ENCODE peak calls at places on chromosomes 1 and 21, in ten cellular contexts. One of them, this sample, is unnamed.
A peak's percentile ranks its signal among the peaks of the same experiment; 100 is the strongest.

GRCh38 chr1:152515454-152515823 is 1.2 kb downstream of the CRCT1 start:
- DNase-seq in stomach: no peak
- DNase-seq in transverse colon: no peak
- DNase-seq in heart left ventricle: no peak
- DNase-seq in IMR-90: peak; percentile 4
- DNase-seq in uterus: no peak
- DNase-seq in suprapubic skin: no peak
- DNase-seq in ovary: peak; percentile 32
- DNase-seq in body of pancreas: peak; percentile 15
- DNase-seq in sigmoid colon: no peak
- DNase-seq in this sample: no peak

GRCh38 chr1:70738576-70738975 is 309.0 kb downstream of the PTGER3 start:
- DNase-seq in uterus: no peak
- DNase-seq in sigmoid colon: no peak
- DNase-seq in heart left ventricle: no peak
- DNase-seq in body of pancreas: no peak
- DNase-seq in stomach: no peak
- DNase-seq in IMR-90: no peak
- DNase-seq in ovary: no peak
- DNase-seq in suprapubic skin: no peak
- DNase-seq in transverse colon: no peak
- DNase-seq in this sample: no peak

GRCh38 chr1:187689137-187689536 is 860.4 kb downstream of the PLA2G4A start:
- DNase-seq in stomach: peak; percentile 65
- DNase-seq in ovary: no peak
- DNase-seq in IMR-90: peak; percentile 90
- DNase-seq in uterus: no peak
- DNase-seq in sigmoid colon: no peak
- DNase-seq in heart left ventricle: no peak
- DNase-seq in body of pancreas: peak; percentile 62
- DNase-seq in transverse colon: no peak
- DNase-seq in suprapubic skin: no peak
- DNase-seq in this sample: no peak

GRCh38 chr1:206032356-206033140 is 8.9 kb upstream of the CTSE start:
- DNase-seq in transverse colon: no peak
- DNase-seq in suprapubic skin: no peak
- DNase-seq in sigmoid colon: no peak
- DNase-seq in heart left ventricle: no peak
- DNase-seq in IMR-90: no peak
- DNase-seq in stomach: no peak
- DNase-seq in body of pancreas: no peak
- DNase-seq in ovary: no peak
- DNase-seq in uterus: no peak
- DNase-seq in this sample: no peak

GRCh38 chr1:208108646-208109330 is 135.4 kb downstream of the PLXNA2 start:
- DNase-seq in ovary: no peak
- DNase-seq in suprapubic skin: no peak
- DNase-seq in transverse colon: no peak
- DNase-seq in sigmoid colon: no peak
- DNase-seq in uterus: no peak
- DNase-seq in body of pancreas: no peak
- DNase-seq in heart left ventricle: no peak
- DNase-seq in IMR-90: no peak
- DNase-seq in stomach: no peak
- DNase-seq in this sample: no peak

GRCh38 chr1:36731226-36732037 is 248.7 kb upstream of the CSF3R start:
- DNase-seq in suprapubic skin: no peak
- DNase-seq in body of pancreas: no peak
- DNase-seq in IMR-90: no peak
- DNase-seq in transverse colon: no peak
- DNase-seq in stomach: no peak
- DNase-seq in heart left ventricle: no peak
- DNase-seq in ovary: no peak
- DNase-seq in uterus: no peak
- DNase-seq in sigmoid colon: no peak
- DNase-seq in this sample: no peak

GRCh38 chr21:42142141-42142540 is 71.0 kb downstream of the UMODL1 start:
- DNase-seq in uterus: no peak
- DNase-seq in IMR-90: no peak
- DNase-seq in suprapubic skin: no peak
- DNase-seq in body of pancreas: no peak
- DNase-seq in heart left ventricle: no peak
- DNase-seq in stomach: no peak
- DNase-seq in sigmoid colon: no peak
- DNase-seq in transverse colon: no peak
- DNase-seq in ovary: no peak
- DNase-seq in this sample: no peak

GRCh38 chr1:204880906-204881305 is 10.2 kb downstream of the NFASC start:
- DNase-seq in body of pancreas: no peak
- DNase-seq in sigmoid colon: no peak
- DNase-seq in IMR-90: no peak
- DNase-seq in heart left ventricle: no peak
- DNase-seq in ovary: no peak
- DNase-seq in uterus: no peak
- DNase-seq in transverse colon: no peak
- DNase-seq in stomach: no peak
- DNase-seq in suprapubic skin: no peak
- DNase-seq in this sample: no peak

GRCh38 chr1:64240209-64240608 is 36.8 kb downstream of the UBE2U start:
- DNase-seq in IMR-90: peak; percentile 49
- DNase-seq in transverse colon: no peak
- DNase-seq in uterus: no peak
- DNase-seq in ovary: no peak
- DNase-seq in heart left ventricle: no peak
- DNase-seq in body of pancreas: no peak
- DNase-seq in sigmoid colon: no peak
- DNase-seq in suprapubic skin: no peak
- DNase-seq in stomach: no peak
- DNase-seq in this sample: no peak

GRCh38 chr1:163170331-163170730 is 32.4 kb downstream of the RGS5 start:
- DNase-seq in body of pancreas: no peak
- DNase-seq in suprapubic skin: no peak
- DNase-seq in heart left ventricle: no peak
- DNase-seq in uterus: no peak
- DNase-seq in IMR-90: peak; percentile 18
- DNase-seq in transverse colon: no peak
- DNase-seq in stomach: no peak
- DNase-seq in ovary: no peak
- DNase-seq in sigmoid colon: no peak
- DNase-seq in this sample: no peak

GRCh38 chr1:42927274-42927841 is 31.3 kb downstream of the SLC2A1 start:
- DNase-seq in heart left ventricle: no peak
- DNase-seq in IMR-90: no peak
- DNase-seq in sigmoid colon: no peak
- DNase-seq in ovary: no peak
- DNase-seq in suprapubic skin: no peak
- DNase-seq in uterus: no peak
- DNase-seq in stomach: no peak
- DNase-seq in transverse colon: no peak
- DNase-seq in body of pancreas: no peak
- DNase-seq in this sample: no peak

GRCh38 chr1:197224160-197224559 is 43.9 kb upstream of the CRB1 start:
- DNase-seq in ovary: no peak
- DNase-seq in IMR-90: no peak
- DNase-seq in sigmoid colon: no peak
- DNase-seq in uterus: no peak
- DNase-seq in transverse colon: no peak
- DNase-seq in body of pancreas: no peak
- DNase-seq in suprapubic skin: no peak
- DNase-seq in heart left ventricle: no peak
- DNase-seq in stomach: no peak
- DNase-seq in this sample: no peak

DNA sequence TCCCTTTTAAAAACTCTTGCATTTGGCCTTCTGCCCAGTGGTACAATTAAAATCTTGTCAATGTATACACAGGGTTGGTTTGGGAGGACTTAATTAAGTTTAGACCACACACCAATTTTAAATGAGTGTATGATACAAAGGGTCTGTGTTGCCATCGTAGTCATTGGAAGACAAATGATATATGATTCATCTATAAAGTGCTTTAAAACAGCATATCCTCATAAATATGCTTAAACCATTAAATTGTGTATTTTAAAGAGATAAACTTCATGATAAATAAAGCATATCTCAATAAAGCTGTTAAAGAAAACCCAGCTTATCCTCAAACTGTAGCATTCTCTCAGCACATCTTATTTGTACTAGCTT is 69.5 kb downstream of the LUZP1 start:
- DNase-seq in body of pancreas: no peak
- DNase-seq in heart left ventricle: no peak
- DNase-seq in uterus: no peak
- DNase-seq in IMR-90: no peak
- DNase-seq in transverse colon: no peak
- DNase-seq in ovary: no peak
- DNase-seq in sigmoid colon: no peak
- DNase-seq in suprapubic skin: no peak
- DNase-seq in stomach: no peak
- DNase-seq in this sample: no peak
- H3K4me1 ChIP-seq in body of pancreas: no peaks in the 10 kb centered on the region
- H3K4me1 ChIP-seq in heart left ventricle: peaks cover 46% of the 10 kb centered on the region
- H3K4me1 ChIP-seq in uterus: peaks cover 7% of the 10 kb centered on the region
- H3K4me1 ChIP-seq in IMR-90: peaks cover 18% of the 10 kb centered on the region
- H3K4me1 ChIP-seq in transverse colon: peaks cover 32% of the 10 kb centered on the region
- H3K4me1 ChIP-seq in ovary: peaks cover 14% of the 10 kb centered on the region
- H3K4me1 ChIP-seq in sigmoid colon: peaks cover 39% of the 10 kb centered on the region
- H3K4me1 ChIP-seq in suprapubic skin: peaks cover 52% of the 10 kb centered on the region
- H3K4me1 ChIP-seq in stomach: peaks cover 27% of the 10 kb centered on the region
- H3K4me1 ChIP-seq in this sample: peaks cover 13% of the 10 kb centered on the region

DNA sequence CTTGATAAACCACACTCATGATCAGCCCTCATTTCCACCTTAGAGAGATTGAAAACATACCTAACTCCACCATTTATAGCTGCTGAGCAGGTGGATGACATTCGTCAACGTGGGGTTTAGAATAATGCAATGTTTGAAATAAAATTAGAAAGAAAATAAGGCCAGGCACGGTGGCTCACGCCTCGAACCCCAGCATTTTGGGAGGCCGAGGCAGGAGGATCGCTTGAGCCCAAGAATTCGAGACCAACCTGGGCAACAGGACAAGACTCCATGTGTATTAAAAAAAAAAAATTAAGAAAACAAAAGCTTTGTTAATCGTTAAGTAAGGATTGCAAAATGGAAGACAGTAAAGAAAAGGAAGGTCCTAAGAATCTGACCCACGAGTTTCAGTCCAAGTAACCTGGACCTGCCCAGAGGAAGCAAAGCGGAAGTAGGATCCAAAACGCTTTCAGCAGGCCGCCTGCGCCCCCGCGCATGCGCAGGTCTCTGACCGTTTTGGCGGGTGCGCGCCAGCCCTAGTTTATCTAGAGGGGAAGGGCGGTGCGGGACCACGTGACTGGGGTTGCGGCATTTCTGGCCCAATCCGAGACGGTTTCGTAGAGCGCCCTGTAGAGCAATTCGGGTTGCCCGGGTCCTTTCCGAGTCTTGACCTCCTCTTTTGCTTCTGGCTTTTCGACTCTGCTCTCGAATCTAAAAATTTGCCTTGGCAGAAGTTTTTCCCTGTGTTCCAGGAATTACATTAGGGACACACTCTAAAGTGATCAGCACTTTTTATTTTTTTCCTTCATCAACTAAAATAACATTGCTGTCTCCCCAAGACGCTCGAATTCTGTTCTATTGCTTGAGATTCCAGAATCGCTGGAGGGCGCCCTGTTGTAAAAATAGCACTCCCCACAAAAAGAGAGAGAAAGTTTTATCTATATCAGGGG is 22.5 kb downstream of the ANP32E start:
- DNase-seq in IMR-90: peak; percentile 84
- DNase-seq in heart left ventricle: peak; percentile 95
- DNase-seq in suprapubic skin: peak; percentile 98
- DNase-seq in ovary: peak; percentile 92
- DNase-seq in sigmoid colon: peak; percentile 99
- DNase-seq in stomach: peak; percentile 94
- DNase-seq in transverse colon: peak; percentile 95
- DNase-seq in uterus: peak; percentile 96
- DNase-seq in body of pancreas: peak; percentile 96
- DNase-seq in this sample: peak; percentile 98
- TF ChIP-seq POLR2A in IMR-90: peak; percentile 26
- TF ChIP-seq POLR2A in heart left ventricle: peak; percentile 47
- TF ChIP-seq POLR2A in suprapubic skin: no peak
- TF ChIP-seq POLR2A in ovary: peak; percentile 43
- TF ChIP-seq POLR2A in sigmoid colon: peak; percentile 22
- TF ChIP-seq POLR2A in stomach: no peak
- TF ChIP-seq POLR2A in transverse colon: peak; percentile 41
- TF ChIP-seq POLR2A in uterus: no peak
- TF ChIP-seq POLR2A in body of pancreas: peak; percentile 69
- TF ChIP-seq POLR2A in this sample: no peak

GRCh38 chr1:19450811-19451564 is 34.4 kb downstream of the CAPZB start:
- DNase-seq in ovary: no peak
- DNase-seq in stomach: no peak
- DNase-seq in heart left ventricle: no peak
- DNase-seq in sigmoid colon: no peak
- DNase-seq in body of pancreas: peak; percentile 53
- DNase-seq in suprapubic skin: no peak
- DNase-seq in IMR-90: peak; percentile 99
- DNase-seq in transverse colon: no peak
- DNase-seq in uterus: peak; percentile 72
- DNase-seq in this sample: no peak

GRCh38 chr1:19452221-19452663 is 33.1 kb downstream of the CAPZB start:
- DNase-seq in suprapubic skin: peak; percentile 87
- DNase-seq in IMR-90: peak; percentile 57
- DNase-seq in uterus: no peak
- DNase-seq in ovary: no peak
- DNase-seq in heart left ventricle: no peak
- DNase-seq in body of pancreas: no peak
- DNase-seq in sigmoid colon: no peak
- DNase-seq in transverse colon: no peak
- DNase-seq in stomach: no peak
- DNase-seq in this sample: no peak

GRCh38 chr1:19448491-19449439 is 36.6 kb downstream of the CAPZB start:
- DNase-seq in suprapubic skin: peak; percentile 91
- DNase-seq in uterus: peak; percentile 78
- DNase-seq in transverse colon: peak; percentile 51
- DNase-seq in IMR-90: peak; percentile 93
- DNase-seq in stomach: no peak
- DNase-seq in ovary: no peak
- DNase-seq in body of pancreas: peak; percentile 38
- DNase-seq in heart left ventricle: peak; percentile 70
- DNase-seq in sigmoid colon: peak; percentile 93
- DNase-seq in this sample: no peak

GRCh38 chr1:19447550-19447949 is 37.8 kb downstream of the CAPZB start:
- DNase-seq in suprapubic skin: no peak
- DNase-seq in IMR-90: no peak
- DNase-seq in ovary: no peak
- DNase-seq in transverse colon: no peak
- DNase-seq in uterus: no peak
- DNase-seq in heart left ventricle: no peak
- DNase-seq in body of pancreas: no peak
- DNase-seq in sigmoid colon: no peak
- DNase-seq in stomach: no peak
- DNase-seq in this sample: no peak

GRCh38 chr1:19449454-19450228 is 35.7 kb downstream of the CAPZB start:
- DNase-seq in stomach: no peak
- DNase-seq in uterus: no peak
- DNase-seq in transverse colon: no peak
- DNase-seq in body of pancreas: no peak
- DNase-seq in heart left ventricle: no peak
- DNase-seq in sigmoid colon: no peak
- DNase-seq in IMR-90: no peak
- DNase-seq in suprapubic skin: no peak
- DNase-seq in ovary: no peak
- DNase-seq in this sample: no peak
- H3K4me1 ChIP-seq in stomach: peaks cover 88% of the 10 kb centered on the region
- H3K4me1 ChIP-seq in uterus: peaks cover 48% of the 10 kb centered on the region
- H3K4me1 ChIP-seq in transverse colon: peaks cover 62% of the 10 kb centered on the region
- H3K4me1 ChIP-seq in body of pancreas: peaks cover 36% of the 10 kb centered on the region
- H3K4me1 ChIP-seq in heart left ventricle: peaks cover 76% of the 10 kb centered on the region
- H3K4me1 ChIP-seq in sigmoid colon: peaks cover 95% of the 10 kb centered on the region
- H3K4me1 ChIP-seq in IMR-90: peaks cover 55% of the 10 kb centered on the region
- H3K4me1 ChIP-seq in suprapubic skin: peaks cover 91% of the 10 kb centered on the region
- H3K4me1 ChIP-seq in ovary: peaks cover 60% of the 10 kb centered on the region
- H3K4me1 ChIP-seq in this sample: peaks cover 49% of the 10 kb centered on the region

GRCh38 chr1:209162651-209163050 is 420.9 kb upstream of the CAMK1G start:
- DNase-seq in suprapubic skin: no peak
- DNase-seq in body of pancreas: no peak
- DNase-seq in IMR-90: no peak
- DNase-seq in heart left ventricle: no peak
- DNase-seq in ovary: no peak
- DNase-seq in stomach: no peak
- DNase-seq in uterus: no peak
- DNase-seq in sigmoid colon: no peak
- DNase-seq in transverse colon: no peak
- DNase-seq in this sample: no peak
- TF ChIP-seq POLR2A in suprapubic skin: no peak
- TF ChIP-seq POLR2A in body of pancreas: no peak
- TF ChIP-seq POLR2A in IMR-90: no peak
- TF ChIP-seq POLR2A in heart left ventricle: no peak
- TF ChIP-seq POLR2A in ovary: no peak
- TF ChIP-seq POLR2A in stomach: no peak
- TF ChIP-seq POLR2A in uterus: no peak
- TF ChIP-seq POLR2A in sigmoid colon: no peak
- TF ChIP-seq POLR2A in transverse colon: no peak
- TF ChIP-seq POLR2A in this sample: no peak